ENCODE peak calls at places on chromosome 10, in six cellular contexts. T, I, A, E, C and U are unnamed samples.

GRCh38 chr10:96797485-96797884 is 34.6 kb upstream of the LCOR start:
- DNase-seq in A (no peak), C (no peak), T (no peak), I (no peak), E (no peak), U (no peak)

GRCh38 chr10:86167762-86168128 is 198.8 kb downstream of the GRID1 start:
- DNase-seq in C (no peak), A (no peak), T (no peak), E (no peak), I (no peak), U (no peak)

GRCh38 chr10:17375936-17376584 is 78.3 kb downstream of the ST8SIA6 start:
- DNase-seq in I (no peak), C (no peak), A (no peak), E (no peak), T (no peak), U (no peak)

GRCh38 chr10:103845983-103846382 is 9.4 kb downstream of the SH3PXD2A start:
- DNase-seq in E (no peak), A (no peak), T (no peak), C (no peak), I (peak), U (no peak)

GRCh38 chr10:62772186-62772950 is 32.2 kb upstream of the ADO start:
- DNase-seq in I (no peak), E (no peak), C (no peak), A (no peak), T (no peak), U (no peak)

GRCh38 chr10:80966326-80966986 is 428.8 kb downstream of the SH2D4B start:
- DNase-seq in T (no peak), A (no peak), E (no peak), C (no peak), I (no peak), U (no peak)

GRCh38 chr10:1551636-1552338 is 185.5 kb downstream of the ADARB2 start:
- DNase-seq in E (no peak), I (no peak), T (no peak), C (no peak), A (no peak), U (peak)

GRCh38 chr10:113849946-113850345 is 3.9 kb downstream of the DCLRE1A start:
- DNase-seq in T (no peak), E (no peak), I (no peak), A (no peak), C (no peak), U (no peak)

GRCh38 chr10:50510517-50511473 is 113.0 kb downstream of the SGMS1 start:
- DNase-seq in A (no peak), T (no peak), C (no peak), I (no peak), E (no peak), U (no peak)

GRCh38 chr10:97684866-97685394 is 2.1 kb downstream of the AVPI1 start:
- DNase-seq in A (no peak), T (no peak), I (no peak), E (no peak), C (no peak), U (no peak)

GRCh38 chr10:108515821-108516220 is 1351.3 kb upstream of the SORCS1 start:
- DNase-seq in A (no peak), I (no peak), T (no peak), C (no peak), E (no peak), U (no peak)

GRCh38 chr10:102115775-102116174 is 4.4 kb downstream of the LDB1 start:
- DNase-seq in I (no peak), E (no peak), T (no peak), C (no peak), A (no peak), U (no peak)

GRCh38 chr10:110664483-110665420 is 20.6 kb downstream of the RBM20 start:
- DNase-seq in C (no peak), E (peak), T (peak), I (no peak), A (peak), U (no peak)

GRCh38 chr10:3516191-3516590 is 268.8 kb downstream of the KLF6 start:
- DNase-seq in A (no peak), I (no peak), T (no peak), C (no peak), E (no peak), U (no peak)

GRCh38 chr10:99973190-99973589 is 36.6 kb downstream of the DNMBP start:
- DNase-seq in I (no peak), C (no peak), A (no peak), E (no peak), T (no peak), U (no peak)

GRCh38 chr10:61669161-61669755 is 6.5 kb downstream of the CABCOCO1 start:
- DNase-seq in E (no peak), I (no peak), A (no peak), C (no peak), T (no peak), U (no peak)

GRCh38 chr10:62384057-62384446 is 9.9 kb downstream of the ZNF365 start:
- DNase-seq in C (no peak), E (peak), I (no peak), A (peak), T (no peak), U (no peak)

GRCh38 chr10:71722849-71723248 is 3.3 kb upstream of the C10orf105 start:
- DNase-seq in C (no peak), T (no peak), I (no peak), A (no peak), E (no peak), U (no peak)

GRCh38 chr10:93580824-93581223 is 14.4 kb downstream of the FFAR4 start:
- DNase-seq in I (no peak), C (no peak), T (peak), E (no peak), A (no peak), U (no peak)

GRCh38 chr10:98417973-98418372 is 3.0 kb upstream of the PYROXD2 start:
- DNase-seq in A (no peak), C (no peak), I (no peak), T (no peak), E (no peak), U (no peak)

GRCh38 chr10:125144693-125145623 is 15.4 kb downstream of the CTBP2 start:
- DNase-seq in E (no peak), T (no peak), A (peak), C (no peak), I (no peak), U (no peak)
- TF ChIP-seq CTCF in E (peak), T (peak), A (peak), C (peak), I (no peak), U (peak)

DNA sequence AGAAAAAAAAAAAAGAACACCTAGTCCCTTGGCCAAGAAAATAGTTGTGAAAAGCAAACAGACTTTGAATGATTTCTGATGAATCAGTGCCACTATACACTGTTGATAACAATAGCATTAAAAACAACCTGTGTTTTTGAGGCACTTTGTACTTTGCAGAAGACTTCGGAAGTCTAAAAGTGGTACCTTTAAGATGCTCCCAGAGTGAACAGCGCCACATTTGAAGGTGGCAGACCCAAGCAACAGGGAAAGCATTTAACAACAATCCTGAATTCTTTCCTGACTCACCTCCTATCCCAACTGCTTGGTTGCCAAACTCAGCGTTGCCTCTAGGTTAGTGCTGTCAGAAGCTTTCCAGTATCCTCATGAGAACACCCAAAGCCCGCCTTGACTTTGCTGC is 102.5 kb upstream of the CCDC6 start:
- DNase-seq in A (no peak), T (no peak), C (no peak), I (no peak), E (no peak), U (no peak)
- TF ChIP-seq CTCF in A (no peak), T (no peak), C (no peak), I (no peak), E (no peak), U (no peak)

GRCh38 chr10:52778511-52779392 is 6.2 kb upstream of the MBL2 start:
- DNase-seq in E (no peak), T (no peak), I (no peak), C (no peak), A (peak), U (no peak)
- TF ChIP-seq CTCF in E (peak), T (peak), I (no peak), C (peak), A (peak), U (peak)

GRCh38 chr10:32189400-32190084 is 133.3 kb upstream of the KIF5B start:
- DNase-seq in E (no peak), I (no peak), T (peak), C (no peak), A (peak), U (no peak)
- TF ChIP-seq CTCF in E (peak), I (no peak), T (peak), C (peak), A (peak), U (peak)

GRCh38 chr10:112713411-112713810 is 236.6 kb upstream of the TCF7L2 start:
- DNase-seq in T (no peak), A (no peak), I (no peak), C (no peak), E (peak), U (no peak)

GRCh38 chr10:112720178-112720577 is 229.9 kb upstream of the TCF7L2 start:
- DNase-seq in E (no peak), C (no peak), A (no peak), I (no peak), T (no peak), U (no peak)

GRCh38 chr10:112715581-112715980 is 234.5 kb upstream of the TCF7L2 start:
- DNase-seq in E (no peak), C (no peak), A (no peak), I (no peak), T (peak), U (no peak)

GRCh38 chr10:112716076-112716475 is 234.0 kb upstream of the TCF7L2 start:
- DNase-seq in E (no peak), C (no peak), T (no peak), A (no peak), I (no peak), U (no peak)

DNA sequence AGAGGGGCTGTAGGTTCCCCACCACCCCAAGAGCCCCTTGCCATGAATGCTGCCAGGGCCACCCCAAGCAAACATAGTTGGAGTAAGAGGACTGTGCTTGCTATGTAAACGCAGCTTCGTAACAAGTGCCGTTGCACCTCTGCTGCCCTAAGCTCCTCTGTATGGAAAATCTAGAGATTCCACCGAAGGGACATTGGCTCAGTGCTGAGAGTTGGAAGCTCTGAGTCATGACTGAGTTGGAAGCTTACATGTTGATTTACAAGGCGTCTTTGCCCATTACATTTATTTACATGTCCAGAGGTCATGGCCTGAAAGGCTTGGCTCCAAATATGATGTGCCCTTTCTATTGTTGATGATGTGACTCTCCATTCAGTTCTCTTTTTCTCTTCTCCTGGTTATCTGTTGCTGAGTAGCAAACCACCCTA is 233.1 kb upstream of the TCF7L2 start:
- DNase-seq in E (no peak), T (peak), C (no peak), A (peak), I (no peak), U (no peak)
- TF ChIP-seq CTCF in E (no peak), T (no peak), C (no peak), A (no peak), I (no peak), U (no peak)

GRCh38 chr10:34178196-34178595 is 636.9 kb downstream of the PARD3 start:
- DNase-seq in E (no peak), C (no peak), T (no peak), I (no peak), A (no peak), U (no peak)
- TF ChIP-seq CTCF in E (no peak), C (no peak), T (no peak), I (no peak), A (no peak), U (no peak)

GRCh38 chr10:59809644-59809974 is 56.4 kb upstream of the MRLN start:
- DNase-seq in I (no peak), A (no peak), C (no peak), T (no peak), E (no peak), U (no peak)
- TF ChIP-seq CTCF in I (no peak), A (no peak), C (no peak), T (no peak), E (no peak), U (no peak)